ENCODE peak calls at places on chromosomes 4 and X, in six cellular contexts. N is HCEC 1CT; J is nucleus accumbens; D is head of caudate nucleus; H is hepatic stellate cell; X is activated CD8-positive, alpha-beta T cell treated with anti-CD3 and anti-CD28 coated beads, Interleukin-2, amount 10 ng/mL, durations not matched to agents 7 days and 5 days. R is an unnamed sample.

GRCh38 chr4:41611881-41612871 is 74.2 kb downstream of the LIMCH1 start:
- DNase-seq in X (no peak), H (no peak), D (peak), N (no peak), J (peak), R (no peak)

GRCh38 chr4:77625485-77625884 is 19.9 kb downstream of the CXCL13 start:
- DNase-seq in H (no peak), N (no peak), J (no peak), D (no peak), X (no peak), R (no peak)

GRCh38 chr4:74755486-74755885 is 38.8 kb downstream of the BTC start:
- DNase-seq in X (no peak), J (no peak), H (no peak), N (no peak), D (no peak), R (no peak)

GRCh38 chr4:82797591-82798081 is 960 bp downstream of the SCD5 start:
- DNase-seq in D (peak), J (peak), X (no peak), N (no peak), H (no peak), R (peak)

GRCh38 chr4:41745292-41746024 is 3.1 kb downstream of the PHOX2B start:
- DNase-seq in X (no peak), N (no peak), J (no peak), H (no peak), D (no peak), R (peak)

GRCh38 chr4:107685740-107686139 is 34.3 kb downstream of the PAPSS1 start:
- DNase-seq in J (no peak), N (no peak), X (no peak), H (no peak), D (no peak), R (no peak)

GRCh38 chr4:145525291-145525740 is 43.7 kb downstream of the SMAD1 start:
- DNase-seq in N (no peak), X (no peak), D (no peak), H (no peak), J (no peak), R (peak)

GRCh38 chr4:55530167-55530566 is 16.5 kb downstream of the CLOCK start:
- DNase-seq in X (no peak), D (no peak), J (no peak), N (no peak), H (no peak), R (no peak)

GRCh38 chr4:181504846-181505374 is 738.3 kb upstream of the TENM3 start:
- DNase-seq in H (no peak), X (no peak), N (no peak), J (no peak), D (no peak), R (no peak)

GRCh38 chr4:53531695-53532224 is 59.5 kb downstream of the LNX1 start:
- DNase-seq in H (no peak), X (no peak), J (no peak), D (no peak), N (no peak), R (peak)

GRCh38 chr4:74665346-74665745 is 129.0 kb downstream of the BTC start:
- DNase-seq in N (no peak), D (no peak), H (no peak), X (no peak), J (no peak), R (no peak)

GRCh38 chrX:42456301-42456700 is 321.7 kb downstream of the PPP1R2C start:
- DNase-seq in H (no peak), D (no peak), N (no peak), J (no peak), X (no peak), R (no peak)

GRCh38 chrX:109760241-109760921 is 27.3 kb upstream of the ACSL4 start:
- DNase-seq in D (no peak), H (no peak), N (no peak), X (no peak), J (no peak), R (no peak)

GRCh38 chr4:1855334-1856070 is 454 bp downstream of the LETM1 start:
- DNase-seq in H (peak), J (no peak), N (no peak), D (no peak), X (peak), R (peak)

GRCh38 chr4:21656832-21657231 is 291.7 kb downstream of the KCNIP4 start:
- DNase-seq in X (no peak), D (no peak), N (no peak), H (peak), J (no peak), R (no peak)

GRCh38 chrX:10755477-10756334 is 135.3 kb upstream of the MID1 start:
- DNase-seq in D (no peak), N (peak), X (no peak), H (peak), J (no peak), R (peak)

GRCh38 chrX:23631136-23631535 is 36.2 kb upstream of the PRDX4 start:
- DNase-seq in J (no peak), X (no peak), N (no peak), D (no peak), H (no peak), R (no peak)

GRCh38 chrX:139759637-139760036 is 51.7 kb upstream of the MCF2 start:
- DNase-seq in H (no peak), X (peak), D (no peak), N (peak), J (no peak), R (no peak)

GRCh38 chr4:152513078-152513477 is 22.8 kb downstream of the FBXW7 start:
- DNase-seq in H (no peak), N (no peak), J (no peak), X (no peak), D (no peak), R (no peak)

GRCh38 chr4:8132947-8133705 is 25.5 kb downstream of the ABLIM2 start:
- DNase-seq in N (no peak), H (peak), X (no peak), D (no peak), J (no peak), R (no peak)